ENCODE peak calls at places on chromosomes 11 and 22, in ten cellular contexts. L, H, T, M, G, K, O, J, B and D are unnamed samples.
A peak's percentile ranks its signal among the peaks of the same experiment; 100 is the strongest.

GRCh38 chr22:37607010-37607911 is 1.4 kb upstream of the GGA1 start:
- DNase-seq in L (peak; percentile 97), H (peak; percentile 95), T (peak; percentile 59), M (peak; percentile 85), G (peak; percentile 88), K (peak; percentile 85), O (peak; percentile 92), J (peak; percentile 88), B (peak; percentile 73), D (peak; percentile 96)

GRCh38 chr11:124863137-124863825 is 2.0 kb upstream of the ROBO3 start:
- DNase-seq in L (peak; percentile 56), H (peak; percentile 82), T (no peak), M (no peak), G (peak; percentile 77), K (no peak), O (peak; percentile 65), J (peak; percentile 95), B (no peak), D (peak; percentile 39)

GRCh38 chr11:93481279-93481678 is 61.9 kb downstream of the SMCO4 start:
- DNase-seq in L (no peak), H (no peak), T (no peak), M (no peak), G (no peak), K (peak; percentile 55), O (no peak), J (no peak), B (no peak), D (no peak)

GRCh38 chr11:36469063-36469462 is 41.0 kb downstream of the TRAF6 start:
- DNase-seq in L (no peak), H (no peak), T (no peak), M (no peak), G (no peak), K (no peak), O (no peak), J (peak; percentile 55), B (no peak), D (no peak)

GRCh38 chr11:115775846-115776245 is 271.6 kb upstream of the CADM1 start:
- DNase-seq in L (no peak), H (no peak), T (no peak), M (no peak), G (no peak), K (no peak), O (no peak), J (no peak), B (no peak), D (no peak)

GRCh38 chr11:106714179-106714578 is 304.1 kb downstream of the GUCY1A2 start:
- DNase-seq in L (no peak), H (no peak), T (no peak), M (no peak), G (no peak), K (no peak), O (no peak), J (no peak), B (no peak), D (no peak)

GRCh38 chr22:26579331-26579886 is 10.5 kb downstream of the TPST2 start:
- DNase-seq in L (peak; percentile 35), H (no peak), T (no peak), M (no peak), G (no peak), K (no peak), O (peak; percentile 55), J (no peak), B (no peak), D (no peak)

GRCh38 chr11:60864856-60865513 is 2.4 kb upstream of the ZP1 start:
- DNase-seq in L (no peak), H (no peak), T (no peak), M (peak; percentile 28), G (no peak), K (no peak), O (peak; percentile 16), J (no peak), B (no peak), D (no peak)

GRCh38 chr11:17473071-17473744 is 3.4 kb downstream of the ABCC8 start:
- DNase-seq in L (no peak), H (no peak), T (no peak), M (no peak), G (no peak), K (no peak), O (no peak), J (peak; percentile 84), B (no peak), D (no peak)

GRCh38 chr11:47857485-47858168 is 9.5 kb upstream of the NUP160 start:
- DNase-seq in L (no peak), H (no peak), T (no peak), M (no peak), G (no peak), K (no peak), O (no peak), J (no peak), B (no peak), D (no peak)

GRCh38 chr11:107457205-107457557 is 444 bp downstream of the CWF19L2 start:
- DNase-seq in L (no peak), H (no peak), T (no peak), M (no peak), G (no peak), K (peak; percentile 24), O (no peak), J (peak; percentile 54), B (no peak), D (no peak)

GRCh38 chr11:88689548-88690240 is 352.2 kb upstream of the CTSC start:
- DNase-seq in L (peak; percentile 27), H (no peak), T (no peak), M (no peak), G (no peak), K (peak; percentile 2), O (no peak), J (no peak), B (no peak), D (peak; percentile 79)

GRCh38 chr22:30947163-30947820 is 21.3 kb downstream of the MORC2 start:
- DNase-seq in L (no peak), H (no peak), T (peak; percentile 73), M (peak; percentile 78), G (no peak), K (peak; percentile 22), O (no peak), J (peak; percentile 90), B (no peak), D (no peak)

GRCh38 chr11:128259816-128260215 is 327.5 kb downstream of the ETS1 start:
- DNase-seq in L (no peak), H (no peak), T (no peak), M (no peak), G (no peak), K (no peak), O (no peak), J (no peak), B (no peak), D (no peak)

GRCh38 chr22:19057539-19057938 is 64.7 kb downstream of the DGCR2 start:
- DNase-seq in L (peak; percentile 24), H (peak; percentile 22), T (no peak), M (peak; percentile 32), G (no peak), K (no peak), O (peak; percentile 21), J (no peak), B (no peak), D (no peak)

GRCh38 chr11:114366331-114367243 is 33.7 kb downstream of the C11orf71 start:
- DNase-seq in L (no peak), H (no peak), T (no peak), M (no peak), G (no peak), K (peak; percentile 13), O (no peak), J (no peak), B (no peak), D (no peak)

GRCh38 chr11:122711831-122712378 is 56.4 kb downstream of the UBASH3B start:
- DNase-seq in L (no peak), H (no peak), T (peak; percentile 36), M (no peak), G (peak; percentile 28), K (no peak), O (no peak), J (no peak), B (no peak), D (no peak)

GRCh38 chr11:130827697-130828377 is 88.4 kb downstream of the SNX19 start:
- DNase-seq in L (peak; percentile 74), H (peak; percentile 87), T (peak; percentile 33), M (peak; percentile 90), G (peak; percentile 84), K (peak; percentile 68), O (no peak), J (peak; percentile 77), B (peak; percentile 70), D (peak; percentile 68)

DNA sequence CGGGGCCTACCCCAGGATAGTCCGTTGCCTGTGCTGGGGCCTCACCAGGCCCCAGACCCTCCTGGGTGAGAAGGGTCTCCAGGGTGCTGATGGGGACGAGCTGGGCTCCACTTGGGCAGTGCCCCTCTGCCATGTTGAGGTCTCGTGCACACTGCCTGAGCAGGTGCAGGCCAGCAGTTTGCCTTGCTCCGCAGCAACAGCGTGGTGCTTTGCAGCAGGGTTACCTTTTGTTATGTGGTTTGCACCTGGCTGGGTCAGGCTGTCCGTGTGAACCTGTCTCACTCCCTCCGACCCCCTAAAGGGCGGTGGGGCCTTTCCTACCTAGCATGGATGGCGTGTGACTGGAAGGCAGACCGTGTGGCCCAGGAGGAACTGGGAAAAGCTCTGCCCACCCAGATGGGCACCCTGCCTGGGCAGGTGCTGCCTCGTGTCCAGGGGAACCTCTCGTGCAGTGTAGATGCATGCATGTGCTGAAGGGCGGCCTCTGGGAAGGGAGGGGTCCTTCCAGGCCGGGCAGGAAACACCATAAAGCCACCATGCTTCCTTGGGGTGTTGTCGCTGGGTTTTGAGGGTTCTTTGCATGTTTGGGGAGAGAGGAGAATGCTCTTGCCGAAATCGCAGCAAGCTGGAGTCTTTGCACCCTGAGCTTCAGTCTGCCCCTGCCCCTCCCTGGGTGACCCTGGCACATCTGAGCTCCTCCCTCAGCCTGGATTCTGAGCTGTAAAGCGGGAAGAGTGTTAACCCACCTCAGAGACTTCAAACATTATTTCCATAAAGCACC is 75.4 kb upstream of the PPARA start:
- DNase-seq in L (peak; percentile 33), H (peak; percentile 76), T (no peak), M (peak; percentile 68), G (peak; percentile 44), K (no peak), O (peak; percentile 52), J (no peak), B (peak; percentile 24), D (peak; percentile 59)
- H3K27ac ChIP-seq in L (peak overlapping the region; percentile 99), H (peak overlapping the region; percentile 84), T (peak overlapping the region; percentile 93), M (peak overlapping the region; percentile 97), G (peak overlapping the region; percentile 80), K (peak overlapping the region; percentile 100), O (peak overlapping the region; percentile 98), J (no peak overlapping the region), B (peak overlapping the region; percentile 98), D (peak overlapping the region; percentile 99)

GRCh38 chr22:42951093-42951710 is 63.7 kb downstream of the PACSIN2 start:
- DNase-seq in L (no peak), H (no peak), T (no peak), M (no peak), G (no peak), K (no peak), O (no peak), J (no peak), B (no peak), D (no peak)
- TF ChIP-seq CTCF in L (no peak), H (no peak), T (no peak), M (no peak), G (no peak), K (no peak), O (no peak), J (no peak), B (no peak), D (no peak)

GRCh38 chr11:10351768-10352641 is 47.1 kb downstream of the ADM start:
- DNase-seq in L (peak; percentile 53), H (no peak), T (no peak), M (no peak), G (peak; percentile 36), K (no peak), O (no peak), J (peak; percentile 94), B (peak; percentile 26), D (peak; percentile 77)
- H3K27ac ChIP-seq in L (peak overlapping the region; percentile 71), H (peak overlapping the region; percentile 9), T (no peak overlapping the region), M (peak overlapping the region; percentile 36), G (no peak overlapping the region), K (no peak overlapping the region), O (peak overlapping the region; percentile 54), J (peak overlapping the region; percentile 91), B (peak overlapping the region; percentile 83), D (peak overlapping the region; percentile 90)

GRCh38 chr22:25334091-25334490 is 114.7 kb downstream of the CRYBB2 start:
- DNase-seq in L (peak; percentile 72), H (no peak), T (no peak), M (no peak), G (peak; percentile 64), K (no peak), O (no peak), J (peak; percentile 87), B (peak; percentile 41), D (peak; percentile 36)
- TF ChIP-seq CTCF in L (no peak), H (no peak), T (peak; percentile 60), M (no peak), G (no peak), K (no peak), O (peak; percentile 26), J (peak; percentile 76), B (peak; percentile 42), D (no peak)